ENCODE peak calls at places on chromosomes 7 and 10, in ten cellular contexts. C is lower lobe of right lung, J is GM20000, N is suprapubic skin, Q is chondrocyte, T is foreskin keratinocyte, O is heart right ventricle, B is NB4, P is mammary epithelial cell, I is A549. H is an unnamed sample.
A peak's percentile ranks its signal among the peaks of the same experiment; 100 is the strongest.

GRCh38 chr10:95097805-95098204 is 28.5 kb upstream of the CYP2C8 start:
- DNase-seq in C (no peak), J (no peak), N (no peak), Q (no peak), T (peak; percentile 2), O (no peak), B (no peak), P (no peak), I (no peak), H (no peak)

GRCh38 chr7:1787681-1788235 is 117.7 kb downstream of the ELFN1 start:
- DNase-seq in C (no peak), J (no peak), N (peak; percentile 20), Q (no peak), T (no peak), O (no peak), B (no peak), P (no peak), I (no peak), H (no peak)

GRCh38 chr7:117004899-117005298 is 51.6 kb downstream of the ST7 start:
- DNase-seq in C (no peak), J (no peak), N (no peak), Q (no peak), T (no peak), O (no peak), B (no peak), P (no peak), I (no peak), H (no peak)

GRCh38 chr7:8131694-8132605 is 130.0 kb downstream of the ICA1 start:
- DNase-seq in C (no peak), J (peak; percentile 52), N (no peak), Q (no peak), T (peak; percentile 25), O (no peak), B (no peak), P (no peak), I (no peak), H (no peak)

GRCh38 chr10:90481326-90481923 is 376.4 kb downstream of the HTR7 start:
- DNase-seq in C (no peak), J (no peak), N (no peak), Q (no peak), T (no peak), O (no peak), B (no peak), P (no peak), I (no peak), H (no peak)

GRCh38 chr10:13637894-13638293 is 51.1 kb downstream of the PRPF18 start:
- DNase-seq in C (no peak), J (no peak), N (no peak), Q (no peak), T (no peak), O (no peak), B (no peak), P (no peak), I (no peak), H (no peak)

GRCh38 chr7:47227762-47228177 is 354.1 kb downstream of the TNS3 start:
- DNase-seq in C (no peak), J (peak; percentile 33), N (no peak), Q (no peak), T (no peak), O (peak; percentile 29), B (peak; percentile 100), P (peak; percentile 65), I (no peak), H (peak; percentile 45)

GRCh38 chr10:4354382-4354812 is 471.6 kb upstream of the AKR1E2 start:
- DNase-seq in C (no peak), J (no peak), N (no peak), Q (no peak), T (peak; percentile 98), O (no peak), B (no peak), P (peak; percentile 96), I (peak; percentile 28), H (no peak)

GRCh38 chr7:13839063-13839462 is 150.4 kb downstream of the ETV1 start:
- DNase-seq in C (no peak), J (no peak), N (no peak), Q (no peak), T (no peak), O (no peak), B (no peak), P (no peak), I (no peak), H (no peak)

GRCh38 chr7:102472126-102473041 is 6.3 kb downstream of the POLR2J start:
- DNase-seq in C (no peak), J (no peak), N (no peak), Q (peak; percentile 86), T (no peak), O (peak; percentile 11), B (no peak), P (no peak), I (no peak), H (peak; percentile 20)

GRCh38 chr10:6124666-6125065 is 35.8 kb downstream of the RBM17 start:
- DNase-seq in C (no peak), J (no peak), N (no peak), Q (no peak), T (no peak), O (no peak), B (no peak), P (peak; percentile 21), I (peak; percentile 51), H (no peak)

GRCh38 chr7:909358-910329 is 33.3 kb downstream of the GET4 start:
- DNase-seq in C (peak; percentile 90), J (no peak), N (no peak), Q (no peak), T (no peak), O (peak; percentile 68), B (peak; percentile 39), P (no peak), I (peak; percentile 42), H (peak; percentile 69)

GRCh38 chr7:105269397-105269796 is 119.3 kb downstream of the SRPK2 start:
- DNase-seq in C (no peak), J (no peak), N (no peak), Q (no peak), T (no peak), O (no peak), B (peak; percentile 21), P (no peak), I (no peak), H (no peak)

GRCh38 chr7:128017460-128017859 is 13.8 kb downstream of the LRRC4 start:
- DNase-seq in C (no peak), J (no peak), N (no peak), Q (no peak), T (no peak), O (no peak), B (no peak), P (no peak), I (no peak), H (no peak)

GRCh38 chr7:151518105-151518780 is 1.5 kb downstream of the RHEB start:
- DNase-seq in C (peak; percentile 66), J (peak; percentile 29), N (peak; percentile 77), Q (no peak), T (peak; percentile 57), O (peak; percentile 37), B (peak; percentile 77), P (peak; percentile 72), I (peak; percentile 54), H (peak; percentile 85)

GRCh38 chr7:39386718-39387117 is 179.5 kb upstream of the YAE1 start:
- DNase-seq in C (no peak), J (no peak), N (no peak), Q (no peak), T (no peak), O (no peak), B (peak; percentile 11), P (no peak), I (no peak), H (no peak)
- TF ChIP-seq CTCF in C (no peak), J (no peak), N (no peak), Q (no peak), T (no peak), O (no peak), B (peak; percentile 20), P (no peak), I (no peak), H (no peak)

GRCh38 chr7:130896051-130896881 is 162.3 kb upstream of the KLF14 start:
- DNase-seq in C (no peak), J (no peak), N (no peak), Q (no peak), T (no peak), O (no peak), B (no peak), P (no peak), I (peak; percentile 60), H (no peak)
- TF ChIP-seq CTCF in C (no peak), J (peak; percentile 18), N (no peak), Q (no peak), T (peak; percentile 61), O (no peak), B (peak; percentile 41), P (peak; percentile 39), I (no peak), H (no peak)

DNA sequence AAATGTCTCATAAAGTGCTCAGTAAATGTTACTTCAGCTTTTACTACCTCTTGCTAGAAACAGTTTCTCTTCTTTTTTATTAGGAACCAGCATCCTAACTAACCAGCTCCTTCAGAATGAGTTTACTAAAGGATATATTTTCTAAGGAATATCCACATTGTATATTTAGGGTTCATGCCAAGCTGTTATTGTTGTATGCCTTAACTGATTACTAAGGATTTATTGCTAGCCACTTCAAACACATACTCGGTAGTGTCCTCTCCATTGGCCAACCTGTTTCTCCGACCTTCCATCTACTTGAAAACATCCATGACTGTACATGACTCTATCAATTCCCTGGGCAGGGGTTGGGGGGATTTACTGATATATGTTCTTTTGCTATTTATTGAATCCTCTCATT is 906.3 kb upstream of the SORCS1 start:
- DNase-seq in C (no peak), J (no peak), N (no peak), Q (no peak), T (no peak), O (no peak), B (no peak), P (no peak), I (no peak), H (no peak)
- TF ChIP-seq CTCF in C (no peak), J (no peak), N (no peak), Q (no peak), T (no peak), O (no peak), B (no peak), P (no peak), I (no peak), H (no peak)

GRCh38 chr7:113404245-113404644 is 285.9 kb upstream of the SMIM30 start:
- DNase-seq in C (no peak), J (peak; percentile 7), N (no peak), Q (no peak), T (no peak), O (no peak), B (peak; percentile 44), P (no peak), I (peak; percentile 9), H (no peak)
- TF ChIP-seq CTCF in C (no peak), J (peak; percentile 17), N (no peak), Q (peak; percentile 45), T (peak; percentile 55), O (peak; percentile 12), B (peak; percentile 45), P (peak; percentile 22), I (peak; percentile 6), H (no peak)

DNA sequence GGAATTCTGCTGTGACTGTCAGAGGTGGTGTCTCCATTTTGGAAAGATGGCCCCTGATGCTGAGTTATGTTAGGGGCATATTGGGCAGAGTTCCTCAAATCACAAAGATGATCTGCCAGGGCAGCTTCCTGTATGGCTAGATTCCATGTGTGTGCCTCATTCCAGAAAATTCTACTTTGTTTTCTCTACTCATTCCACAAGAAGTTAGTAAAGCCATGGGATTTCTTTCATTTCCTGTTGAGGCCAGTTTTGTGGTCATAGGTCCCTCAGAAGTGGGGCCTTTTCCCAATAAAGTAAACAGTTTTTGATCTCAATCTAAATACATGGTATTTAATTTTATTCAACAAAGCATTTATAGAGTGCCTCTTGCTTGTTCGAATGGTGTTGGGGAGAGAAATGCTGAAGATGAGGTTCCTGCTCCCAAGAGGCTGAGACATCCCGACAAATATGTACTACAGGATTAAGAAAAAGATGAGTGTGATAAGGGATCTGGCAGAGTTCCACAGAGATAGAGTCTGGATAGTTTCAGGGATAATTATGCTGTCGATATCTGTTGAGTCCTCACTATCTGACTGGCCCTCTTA is 33.0 kb downstream of the MINDY4 start:
- DNase-seq in C (no peak), J (no peak), N (no peak), Q (no peak), T (peak; percentile 80), O (no peak), B (no peak), P (peak; percentile 85), I (no peak), H (no peak)
- TF ChIP-seq CTCF in C (no peak), J (no peak), N (no peak), Q (no peak), T (no peak), O (no peak), B (no peak), P (no peak), I (no peak), H (no peak)